ENCODE peak calls at places on chromosomes 7 and 10, in five cellular contexts. K is heart left ventricle, T is Caco-2, X is GM13976, A is left lung. W is an unnamed sample.

GRCh38 chr10:79385804-79386531 is 38.7 kb downstream of the PPIF start:
- DNase-seq in K (peak), T (no peak), X (peak), A (no peak), W (no peak)

GRCh38 chr7:142516038-142516501 is 233.2 kb upstream of the PRSS1 start:
- DNase-seq in K (no peak), T (peak), X (peak), A (peak), W (no peak)

GRCh38 chr10:50627443-50627842 is 3.7 kb upstream of the SGMS1 start:
- DNase-seq in K (no peak), T (no peak), X (no peak), A (no peak), W (no peak)

GRCh38 chr7:2757361-2757903 is 69.4 kb downstream of the AMZ1 start:
- DNase-seq in K (peak), T (no peak), X (no peak), A (no peak), W (peak)

GRCh38 chr7:28200598-28200997 is 20.0 kb upstream of the JAZF1 start:
- DNase-seq in K (no peak), T (no peak), X (no peak), A (no peak), W (no peak)

GRCh38 chr7:41869596-41869995 is 166.7 kb upstream of the INHBA start:
- DNase-seq in K (no peak), T (no peak), X (no peak), A (no peak), W (no peak)

GRCh38 chr10:74927701-74928100 is 101.3 kb downstream of the KAT6B start:
- DNase-seq in K (no peak), T (no peak), X (no peak), A (no peak), W (no peak)

GRCh38 chr10:124467165-124467564 is 5.5 kb downstream of the LHPP start:
- DNase-seq in K (no peak), T (no peak), X (no peak), A (no peak), W (no peak)

GRCh38 chr7:2170576-2171521 is 61.9 kb downstream of the MAD1L1 start:
- DNase-seq in K (no peak), T (no peak), X (no peak), A (no peak), W (no peak)

GRCh38 chr7:51732951-51733350 is 416.3 kb upstream of the COBL start:
- DNase-seq in K (no peak), T (peak), X (no peak), A (no peak), W (no peak)

GRCh38 chr7:63925626-63926460 is 72.8 kb upstream of the ZNF722 start:
- DNase-seq in K (peak), T (no peak), X (no peak), A (peak), W (peak)

GRCh38 chr7:149016876-149017275 is 11.4 kb downstream of the PDIA4 start:
- DNase-seq in K (no peak), T (no peak), X (no peak), A (no peak), W (no peak)

GRCh38 chr7:29951206-29951605 is 38.4 kb downstream of the SCRN1 start:
- DNase-seq in K (no peak), T (no peak), X (no peak), A (no peak), W (no peak)

GRCh38 chr7:27207348-27207985 is 7.6 kb upstream of the HOXA13 start:
- DNase-seq in K (no peak), T (no peak), X (no peak), A (no peak), W (no peak)

GRCh38 chr7:158758563-158759244 is 54.1 kb upstream of the NCAPG2 start:
- DNase-seq in K (no peak), T (no peak), X (no peak), A (no peak), W (no peak)

GRCh38 chr10:86945361-86946214 is 11.8 kb downstream of the MMRN2 start:
- DNase-seq in K (no peak), T (peak), X (no peak), A (no peak), W (peak)
- TF ChIP-seq CTCF in K (peak), T (peak), X (no peak), A (no peak), W (peak)

GRCh38 chr10:70085975-70086613 is 33.4 kb downstream of the MACROH2A2 start:
- DNase-seq in K (no peak), T (peak), X (no peak), A (no peak), W (no peak)

GRCh38 chr10:70078937-70079336 is 26.3 kb downstream of the MACROH2A2 start:
- DNase-seq in K (no peak), T (no peak), X (no peak), A (no peak), W (no peak)

GRCh38 chr10:70088299-70088698 is 35.7 kb downstream of the MACROH2A2 start:
- DNase-seq in K (no peak), T (no peak), X (no peak), A (no peak), W (no peak)

GRCh38 chr10:70087641-70088040 is 35.0 kb downstream of the MACROH2A2 start:
- DNase-seq in K (no peak), T (no peak), X (no peak), A (no peak), W (no peak)

DNA sequence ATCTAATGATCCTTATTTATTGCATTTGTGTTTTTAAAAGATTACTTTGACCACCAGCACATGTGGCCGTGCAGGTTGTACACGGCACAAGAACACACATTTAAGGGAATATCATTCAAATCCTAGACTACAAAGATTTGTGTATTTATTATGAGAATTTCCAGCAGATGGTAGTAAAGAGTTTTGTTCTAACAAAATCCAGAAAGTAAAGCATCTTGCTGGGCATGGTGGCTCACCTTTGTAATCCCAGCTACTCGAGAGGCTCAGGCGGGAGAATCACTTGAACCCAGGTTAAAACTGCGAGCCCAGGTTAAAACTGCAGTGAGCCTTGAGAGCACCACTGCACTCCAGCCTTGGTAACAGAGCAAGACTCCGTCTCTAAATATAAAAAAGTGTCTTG is 31.5 kb downstream of the MACROH2A2 start:
- DNase-seq in K (no peak), T (peak), X (no peak), A (no peak), W (no peak)
- TF ChIP-seq CTCF in K (no peak), T (peak), X (no peak), A (no peak), W (no peak)

DNA sequence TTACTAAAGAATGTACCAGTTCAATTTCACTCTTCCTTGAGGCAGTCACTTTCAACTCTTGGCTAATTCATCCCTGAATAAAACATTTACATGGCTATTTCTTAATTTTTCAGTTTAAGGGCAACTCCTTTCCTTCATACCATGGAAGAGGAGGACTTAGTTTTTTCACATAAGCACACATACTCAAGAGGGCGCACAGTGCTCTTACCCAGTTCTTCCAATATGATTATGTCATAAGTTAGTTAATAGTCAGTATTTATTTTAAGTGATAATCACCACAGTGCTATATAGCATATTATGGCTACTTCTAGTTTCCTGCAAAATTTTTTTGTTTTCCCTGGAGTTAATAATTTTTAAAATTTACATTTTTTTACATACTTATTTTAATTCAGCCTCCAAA is 58.6 kb downstream of the SND1 start:
- DNase-seq in K (no peak), T (no peak), X (no peak), A (no peak), W (no peak)
- TF ChIP-seq CTCF in K (no peak), T (no peak), X (no peak), A (no peak), W (no peak)

DNA sequence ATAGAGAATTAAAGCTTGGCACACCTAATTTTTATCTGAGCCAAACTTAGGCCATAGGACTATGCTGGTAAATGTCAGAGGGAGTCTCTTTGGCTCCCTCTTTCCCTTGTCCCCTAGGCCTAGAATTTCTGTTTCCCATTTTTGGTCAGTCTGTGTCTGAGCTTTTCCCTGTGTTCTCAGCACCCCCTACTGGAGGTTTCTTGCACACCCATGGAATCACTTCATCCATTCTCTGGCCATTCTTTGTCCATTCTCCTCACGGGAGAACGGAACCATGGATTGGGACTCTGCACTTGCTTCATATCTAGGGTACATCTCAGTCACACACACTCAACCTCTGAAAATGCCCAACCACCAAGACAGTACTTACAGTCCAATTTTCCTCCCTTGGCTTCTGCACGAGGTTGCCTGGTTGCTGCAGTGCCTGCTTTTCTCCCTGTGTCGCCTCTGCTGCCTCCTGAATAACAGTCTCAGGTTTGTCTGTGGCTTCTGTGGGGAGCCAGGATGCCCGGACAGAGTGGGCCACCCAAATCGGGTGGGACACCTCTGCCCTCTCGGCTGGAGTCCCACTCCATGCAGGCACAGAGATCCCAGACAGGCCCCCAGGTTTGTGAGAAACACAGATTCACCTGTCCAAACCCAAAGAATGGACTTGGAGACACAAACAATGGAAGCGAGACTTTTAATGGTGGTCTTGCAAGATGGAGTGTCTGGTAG is 35.1 kb upstream of the DNAH11 start:
- DNase-seq in K (no peak), T (peak), X (no peak), A (peak), W (no peak)
- TF ChIP-seq CTCF in K (peak), T (peak), X (peak), A (peak), W (peak)

GRCh38 chr10:87861566-87861952 is 1.8 kb downstream of the KLLN start:
- DNase-seq in K (peak), T (peak), X (peak), A (peak), W (peak)
- TF ChIP-seq CTCF in K (no peak), T (peak), X (peak), A (no peak), W (peak)

DNA sequence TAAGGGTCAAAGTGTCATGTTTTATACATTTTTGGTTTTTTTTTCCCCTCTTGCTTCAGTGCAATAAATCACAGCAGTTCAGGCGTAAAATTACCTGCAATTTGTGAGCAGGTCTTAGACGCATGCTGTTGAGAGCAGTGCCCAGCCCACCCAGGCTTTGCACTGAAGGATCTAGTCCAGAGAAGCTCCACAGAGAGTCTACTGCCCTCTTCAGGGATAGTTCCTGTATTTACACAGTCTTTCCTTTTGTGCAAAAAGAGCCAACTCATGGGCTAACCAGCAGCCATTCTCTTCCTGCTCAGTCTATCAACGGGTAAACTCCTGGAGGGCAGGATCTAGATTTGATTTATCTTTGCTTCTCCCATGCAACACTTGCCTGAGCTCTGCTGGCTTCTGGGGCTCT is 82.2 kb upstream of the NAMPT start:
- DNase-seq in K (no peak), T (no peak), X (no peak), A (no peak), W (no peak)
- TF ChIP-seq CTCF in K (no peak), T (no peak), X (no peak), A (no peak), W (peak)

DNA sequence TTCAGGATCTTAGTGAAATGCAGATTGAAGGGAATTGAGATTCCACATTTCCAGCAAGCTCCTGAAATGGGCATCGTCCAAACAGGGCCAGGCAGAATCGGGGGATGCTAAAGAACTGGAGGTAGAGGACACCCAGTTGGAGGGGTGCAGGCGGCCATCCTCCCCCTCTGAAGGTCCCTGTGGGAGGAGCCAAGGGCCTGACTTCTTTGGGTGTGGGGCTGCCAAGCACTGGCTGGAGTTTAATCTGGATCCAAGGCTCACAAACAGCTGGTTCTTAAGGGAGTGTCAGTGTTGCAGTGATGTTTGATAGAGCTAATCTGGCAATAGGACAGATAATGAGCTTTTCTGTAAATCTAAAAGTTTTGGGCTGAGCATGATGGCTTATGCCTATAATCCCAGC is 20.8 kb downstream of the TSPAN14 start:
- DNase-seq in K (no peak), T (no peak), X (no peak), A (no peak), W (no peak)
- TF ChIP-seq CTCF in K (no peak), T (no peak), X (no peak), A (no peak), W (no peak)